ENCODE peak calls at places on chromosomes 5 and 9, in ten cellular contexts. J is A549, A is progenitor cell of endocrine pancreas, F is BE2C, X is endothelial cell, T is BJ, R is AG09319, N is GM12865, B is DND-41, L is ovary. V is an unnamed sample.

GRCh38 chr9:63859475-63860215 is 1425.4 kb downstream of the FOXD4L5 start:
- DNase-seq in J (peak), A (no peak), F (no peak), X (no peak), T (no peak), R (no peak), N (peak), B (no peak), L (peak), V (peak)

GRCh38 chr5:62143268-62144229 is 162.5 kb upstream of the KIF2A start:
- DNase-seq in J (no peak), A (no peak), F (no peak), X (no peak), T (peak), R (no peak), N (peak), B (no peak), L (no peak), V (no peak)

GRCh38 chr5:154829589-154830218 is 20.7 kb downstream of the FAXDC2 start:
- DNase-seq in J (no peak), A (no peak), F (no peak), X (no peak), T (no peak), R (no peak), N (no peak), B (no peak), L (no peak), V (no peak)

GRCh38 chr9:114223564-114224246 is 68.4 kb downstream of the COL27A1 start:
- DNase-seq in J (peak), A (no peak), F (no peak), X (no peak), T (no peak), R (no peak), N (no peak), B (no peak), L (no peak), V (no peak)

GRCh38 chr9:123368023-123368422 is 12.0 kb downstream of the CRB2 start:
- DNase-seq in J (no peak), A (no peak), F (no peak), X (no peak), T (no peak), R (no peak), N (no peak), B (no peak), L (no peak), V (no peak)

GRCh38 chr5:3794611-3795010 is 199.0 kb downstream of the IRX1 start:
- DNase-seq in J (no peak), A (no peak), F (no peak), X (no peak), T (no peak), R (no peak), N (no peak), B (no peak), L (no peak), V (no peak)

GRCh38 chr5:378976-379742 is 57.6 kb downstream of the AHRR start:
- DNase-seq in J (no peak), A (peak), F (no peak), X (no peak), T (no peak), R (no peak), N (peak), B (no peak), L (no peak), V (no peak)

GRCh38 chr5:142072488-142072887 is 36.1 kb upstream of the NDFIP1 start:
- DNase-seq in J (no peak), A (no peak), F (no peak), X (no peak), T (no peak), R (no peak), N (no peak), B (no peak), L (no peak), V (no peak)

GRCh38 chr9:114804504-114804903 is 1.3 kb downstream of the TNFSF15 start:
- DNase-seq in J (no peak), A (no peak), F (no peak), X (no peak), T (peak), R (no peak), N (no peak), B (no peak), L (no peak), V (no peak)

GRCh38 chr5:125551246-125551645 is 804.8 kb upstream of the ZNF608 start:
- DNase-seq in J (no peak), A (no peak), F (no peak), X (no peak), T (no peak), R (no peak), N (no peak), B (no peak), L (no peak), V (no peak)

GRCh38 chr5:66529182-66529581 is 67.0 kb upstream of the MAST4 start:
- DNase-seq in J (no peak), A (no peak), F (no peak), X (peak), T (no peak), R (no peak), N (no peak), B (peak), L (no peak), V (no peak)

GRCh38 chr9:136666364-136667216 is 3.9 kb downstream of the EGFL7 start:
- DNase-seq in J (no peak), A (no peak), F (no peak), X (no peak), T (no peak), R (no peak), N (no peak), B (no peak), L (no peak), V (no peak)

GRCh38 chr5:124921694-124922093 is 175.3 kb upstream of the ZNF608 start:
- DNase-seq in J (no peak), A (no peak), F (no peak), X (no peak), T (no peak), R (no peak), N (peak), B (no peak), L (no peak), V (no peak)

GRCh38 chr5:143648696-143649095 is 163.3 kb upstream of the HMHB1 start:
- DNase-seq in J (no peak), A (no peak), F (no peak), X (peak), T (no peak), R (no peak), N (peak), B (peak), L (no peak), V (no peak)

GRCh38 chr9:68678430-68678829 is 26.6 kb upstream of the PIP5K1B start:
- DNase-seq in J (no peak), A (no peak), F (peak), X (peak), T (no peak), R (no peak), N (peak), B (no peak), L (no peak), V (peak)

GRCh38 chr5:142938201-142938600 is 168.0 kb downstream of the ARHGAP26 start:
- DNase-seq in J (no peak), A (no peak), F (no peak), X (no peak), T (no peak), R (no peak), N (no peak), B (no peak), L (no peak), V (no peak)

GRCh38 chr5:114192108-114192507 is 169.8 kb upstream of the KCNN2 start:
- DNase-seq in J (no peak), A (no peak), F (no peak), X (no peak), T (no peak), R (no peak), N (no peak), B (no peak), L (no peak), V (no peak)

GRCh38 chr9:129406278-129407225 is 214.3 kb downstream of the C9orf50 start:
- DNase-seq in J (peak), A (no peak), F (no peak), X (no peak), T (no peak), R (no peak), N (no peak), B (no peak), L (no peak), V (no peak)

GRCh38 chr9:135016876-135017275 is 70.6 kb upstream of the OLFM1 start:
- DNase-seq in J (no peak), A (no peak), F (no peak), X (no peak), T (no peak), R (no peak), N (no peak), B (no peak), L (no peak), V (no peak)

GRCh38 chr5:90575712-90576111 is 17.1 kb downstream of the ADGRV1 start:
- DNase-seq in J (no peak), A (no peak), F (no peak), X (no peak), T (no peak), R (no peak), N (no peak), B (no peak), L (no peak), V (no peak)

GRCh38 chr5:97629281-97629680 is 446.2 kb upstream of the RIOK2 start:
- DNase-seq in J (no peak), A (no peak), F (no peak), X (no peak), T (peak), R (peak), N (no peak), B (no peak), L (peak), V (no peak)

GRCh38 chr9:131111854-131112311 is 13.5 kb upstream of the NUP214 start:
- DNase-seq in J (no peak), A (no peak), F (no peak), X (no peak), T (no peak), R (no peak), N (no peak), B (no peak), L (no peak), V (no peak)

GRCh38 chr9:36136277-36136893 is at the start of gene GLIPR2:
- DNase-seq in J (peak), A (peak), F (peak), X (peak), T (no peak), R (no peak), N (peak), B (peak), L (peak), V (peak)

GRCh38 chr5:66207800-66208561 is 63.9 kb downstream of the SREK1 start:
- DNase-seq in J (no peak), A (no peak), F (no peak), X (no peak), T (no peak), R (no peak), N (no peak), B (no peak), L (no peak), V (no peak)

GRCh38 chr5:25339541-25339940 is 694.8 kb upstream of the CDH10 start:
- DNase-seq in J (no peak), A (no peak), F (no peak), X (no peak), T (no peak), R (no peak), N (no peak), B (no peak), L (no peak), V (no peak)

GRCh38 chr9:135920256-135920930 is 13.0 kb upstream of the CAMSAP1 start:
- DNase-seq in J (no peak), A (no peak), F (no peak), X (no peak), T (no peak), R (no peak), N (no peak), B (no peak), L (no peak), V (no peak)

GRCh38 chr5:14172149-14172795 is 29.1 kb downstream of the TRIO start:
- DNase-seq in J (no peak), A (no peak), F (no peak), X (no peak), T (no peak), R (no peak), N (peak), B (no peak), L (no peak), V (peak)

GRCh38 chr5:154479160-154479943 is 1.3 kb upstream of the HAND1 start:
- DNase-seq in J (no peak), A (no peak), F (no peak), X (no peak), T (no peak), R (no peak), N (no peak), B (no peak), L (no peak), V (peak)

GRCh38 chr9:127884976-127885490 is 7.6 kb upstream of the AK1 start:
- DNase-seq in J (no peak), A (no peak), F (no peak), X (no peak), T (no peak), R (no peak), N (no peak), B (no peak), L (no peak), V (no peak)

GRCh38 chr9:34744295-34745221 is 34.6 kb upstream of the CCL21 start:
- DNase-seq in J (no peak), A (no peak), F (no peak), X (no peak), T (no peak), R (no peak), N (no peak), B (no peak), L (no peak), V (no peak)

GRCh38 chr5:96648598-96648997 is 13.6 kb upstream of the CAST start:
- DNase-seq in J (no peak), A (no peak), F (peak), X (no peak), T (no peak), R (no peak), N (no peak), B (no peak), L (no peak), V (no peak)

GRCh38 chr5:68343421-68343826 is 127.9 kb downstream of the PIK3R1 start:
- DNase-seq in J (peak), A (no peak), F (no peak), X (no peak), T (no peak), R (no peak), N (peak), B (peak), L (peak), V (peak)

GRCh38 chr5:134226441-134227192 is 744 bp upstream of the PPP2CA start:
- DNase-seq in J (no peak), A (no peak), F (no peak), X (no peak), T (no peak), R (no peak), N (peak), B (no peak), L (no peak), V (peak)

GRCh38 chr9:35690447-35691324 is 961 bp upstream of the TPM2 start:
- DNase-seq in J (peak), A (peak), F (peak), X (peak), T (peak), R (peak), N (peak), B (peak), L (peak), V (peak)

GRCh38 chr9:137447722-137448568 is 6.8 kb upstream of the ENTPD8 start:
- DNase-seq in J (no peak), A (no peak), F (no peak), X (no peak), T (no peak), R (no peak), N (no peak), B (no peak), L (no peak), V (no peak)

GRCh38 chr5:67045816-67046740 is 150.5 kb downstream of the CD180 start:
- DNase-seq in J (no peak), A (no peak), F (no peak), X (no peak), T (no peak), R (no peak), N (no peak), B (no peak), L (no peak), V (no peak)

GRCh38 chr5:116237917-116238502 is 153.2 kb downstream of the COMMD10 start:
- DNase-seq in J (no peak), A (no peak), F (no peak), X (no peak), T (peak), R (no peak), N (no peak), B (no peak), L (no peak), V (no peak)

GRCh38 chr5:117204926-117205869 is 630.6 kb upstream of the SEMA6A start:
- DNase-seq in J (no peak), A (no peak), F (no peak), X (no peak), T (no peak), R (no peak), N (no peak), B (no peak), L (no peak), V (no peak)

GRCh38 chr5:181039471-181039870 is 595 bp upstream of the BTNL9 start:
- DNase-seq in J (no peak), A (no peak), F (no peak), X (no peak), T (no peak), R (no peak), N (no peak), B (no peak), L (no peak), V (no peak)
- TF ChIP-seq CTCF in J (no peak), A (no peak), F (no peak), X (no peak), T (no peak), R (no peak), N (no peak), B (no peak), L (no peak), V (no peak)

GRCh38 chr5:172194985-172195774 is 1.2 kb downstream of the EFCAB9 start:
- DNase-seq in J (peak), A (no peak), F (no peak), X (no peak), T (no peak), R (no peak), N (no peak), B (no peak), L (no peak), V (no peak)

GRCh38 chr5:172200476-172200875 is 6.5 kb downstream of the EFCAB9 start:
- DNase-seq in J (no peak), A (no peak), F (no peak), X (no peak), T (no peak), R (no peak), N (no peak), B (no peak), L (no peak), V (no peak)
- TF ChIP-seq CTCF in J (no peak), A (no peak), F (no peak), X (no peak), T (no peak), R (no peak), N (no peak), B (no peak), L (no peak), V (no peak)

GRCh38 chr5:119578937-119579336 is 50.4 kb upstream of the FAM170A start:
- DNase-seq in J (peak), A (no peak), F (peak), X (peak), T (no peak), R (no peak), N (peak), B (peak), L (no peak), V (peak)
- TF ChIP-seq CTCF in J (peak), A (peak), F (peak), X (peak), T (peak), R (no peak), N (peak), B (peak), L (no peak), V (no peak)

DNA sequence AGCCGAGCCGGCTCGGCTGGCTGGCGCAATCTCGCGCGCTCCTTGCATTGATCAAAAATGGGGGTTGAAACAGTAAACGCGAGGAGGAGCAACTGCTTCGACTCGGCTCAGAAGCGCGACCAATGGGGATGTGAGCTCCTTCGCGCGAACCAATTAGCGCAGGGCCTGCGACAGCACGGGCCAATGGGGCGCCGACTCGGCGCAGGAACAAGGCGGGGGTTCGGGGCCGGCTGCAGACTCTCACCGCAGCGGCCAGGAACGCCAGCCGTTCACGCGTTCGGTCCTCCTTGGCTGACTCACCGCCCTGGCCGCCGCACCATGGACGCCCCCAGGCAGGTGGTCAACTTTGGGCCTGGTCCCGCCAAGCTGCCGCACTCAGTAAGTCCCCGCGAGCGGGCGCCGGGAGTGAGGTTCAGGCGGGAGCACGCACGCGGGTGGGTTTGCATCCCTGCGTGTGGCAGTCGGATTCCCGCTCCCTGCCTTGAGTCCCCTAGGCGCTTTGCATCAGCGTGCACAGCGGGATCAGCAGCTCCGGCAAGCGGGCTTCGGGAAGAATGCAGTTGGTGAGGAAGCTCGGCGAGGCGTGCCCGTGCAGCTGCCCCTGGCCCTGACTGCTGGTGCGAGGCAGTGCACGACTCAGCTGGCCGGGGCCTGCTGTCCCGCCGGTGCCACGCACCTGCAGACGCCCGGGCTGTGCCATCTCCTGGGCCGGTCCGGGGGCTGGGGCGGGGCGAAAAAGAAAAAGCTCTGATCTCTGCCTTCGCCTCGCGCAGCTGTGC is at the start of gene PSAT1:
- DNase-seq in J (peak), A (peak), F (peak), X (peak), T (peak), R (peak), N (peak), B (no peak), L (peak), V (peak)
- TF ChIP-seq CTCF in J (no peak), A (peak), F (no peak), X (no peak), T (peak), R (no peak), N (no peak), B (no peak), L (no peak), V (no peak)

GRCh38 chr9:120985759-120986353 is 59.3 kb upstream of the TRAF1 start:
- DNase-seq in J (peak), A (no peak), F (no peak), X (peak), T (no peak), R (peak), N (peak), B (no peak), L (no peak), V (peak)
- TF ChIP-seq CTCF in J (peak), A (peak), F (peak), X (peak), T (peak), R (peak), N (peak), B (peak), L (no peak), V (peak)

GRCh38 chr5:6582507-6583048 is 50.3 kb downstream of the NSUN2 start:
- DNase-seq in J (no peak), A (no peak), F (no peak), X (no peak), T (no peak), R (no peak), N (no peak), B (no peak), L (peak), V (no peak)

GRCh38 chr5:6581559-6582426 is 51.1 kb downstream of the NSUN2 start:
- DNase-seq in J (no peak), A (no peak), F (no peak), X (no peak), T (no peak), R (no peak), N (no peak), B (no peak), L (no peak), V (no peak)

GRCh38 chr5:6584101-6584645 is 48.7 kb downstream of the NSUN2 start:
- DNase-seq in J (no peak), A (no peak), F (no peak), X (no peak), T (no peak), R (no peak), N (no peak), B (no peak), L (no peak), V (no peak)

GRCh38 chr5:6584727-6585126 is 48.1 kb downstream of the NSUN2 start:
- DNase-seq in J (no peak), A (no peak), F (no peak), X (no peak), T (no peak), R (no peak), N (no peak), B (no peak), L (no peak), V (no peak)

DNA sequence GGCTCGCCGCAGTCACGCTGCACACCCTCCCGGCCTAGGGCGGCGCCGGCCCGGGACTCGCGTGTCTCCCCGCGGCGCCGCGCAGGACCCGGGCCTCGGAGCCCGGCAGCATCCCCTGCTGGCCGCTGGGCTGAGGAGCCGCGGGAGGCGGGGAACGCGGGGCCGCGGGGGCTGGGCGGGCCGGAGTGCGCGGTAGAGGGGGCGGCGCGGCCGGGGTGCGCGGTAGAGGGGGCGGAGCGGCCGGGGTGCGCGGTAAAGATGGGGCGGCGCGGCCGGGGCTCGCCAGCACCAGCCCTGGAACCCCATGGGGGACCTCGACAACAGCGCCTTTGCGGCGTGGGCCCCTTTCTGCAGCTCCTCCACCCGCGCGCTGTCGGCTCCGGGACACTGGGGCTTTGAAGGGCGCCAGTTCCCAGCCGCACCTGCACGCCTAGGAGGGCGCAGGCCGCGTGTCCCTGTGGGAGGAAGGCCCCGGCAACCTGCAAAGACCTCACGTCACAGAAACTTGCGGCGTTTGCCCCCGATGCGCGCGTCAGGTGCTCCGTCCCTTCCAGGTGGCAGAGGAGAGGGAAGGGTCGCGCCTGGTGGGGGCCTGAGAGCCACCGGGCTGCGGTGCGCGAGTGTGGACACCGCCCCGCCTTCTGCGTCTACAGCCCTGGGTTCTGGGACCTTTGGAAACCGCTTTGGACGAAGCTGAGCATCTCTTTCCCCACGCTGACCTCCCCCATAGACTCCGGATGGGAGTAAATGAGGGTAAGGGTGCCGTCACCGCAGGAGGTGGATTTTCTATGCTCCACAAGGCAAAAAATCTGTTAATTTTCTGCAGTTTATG is 49.6 kb downstream of the NSUN2 start:
- DNase-seq in J (peak), A (peak), F (peak), X (peak), T (no peak), R (no peak), N (no peak), B (no peak), L (peak), V (peak)
- TF ChIP-seq CTCF in J (peak), A (peak), F (no peak), X (no peak), T (no peak), R (peak), N (peak), B (no peak), L (peak), V (no peak)

V was measured in GM20000.